ENCODE peak calls at places on chromosomes 6 and 20, in seven cellular contexts. W is choroid plexus epithelial cell, S is AG09319, G is fibroblast of lung, C is lower leg skin, Y is HFF-Myc, A is left ventricle myocardium inferior. U is an unnamed sample.

GRCh38 chr6:21265264-21266044 is 328.1 kb upstream of the SOX4 start:
- DNase-seq in S (no peak), W (peak), Y (no peak), C (no peak), G (peak), A (no peak), U (no peak)

GRCh38 chr6:28167926-28168325 is 26.2 kb downstream of the ZKSCAN8 start:
- DNase-seq in C (no peak), S (no peak), Y (no peak), A (no peak), W (no peak), G (no peak), U (no peak)

GRCh38 chr6:134145786-134146185 is 93.4 kb upstream of the SLC2A12 start:
- DNase-seq in W (peak), G (peak), S (no peak), A (no peak), C (no peak), Y (peak), U (no peak)

GRCh38 chr20:14820771-14821170 is 483.4 kb upstream of the FLRT3 start:
- DNase-seq in G (no peak), S (no peak), W (peak), A (no peak), C (no peak), Y (no peak), U (no peak)

GRCh38 chr6:113437571-113437970 is 419.6 kb upstream of the MARCKS start:
- DNase-seq in C (no peak), W (no peak), S (no peak), Y (no peak), A (no peak), G (no peak), U (no peak)

GRCh38 chr6:48412656-48413055 is 301.7 kb upstream of the PTCHD4 start:
- DNase-seq in Y (no peak), G (no peak), W (no peak), A (no peak), C (no peak), S (no peak), U (no peak)

GRCh38 chr6:155274533-155274932 is 10.7 kb downstream of the CLDN20 start:
- DNase-seq in W (peak), C (peak), G (peak), Y (peak), A (no peak), S (no peak), U (no peak)

GRCh38 chr6:133418108-133418507 is 177.0 kb downstream of the EYA4 start:
- DNase-seq in A (no peak), W (no peak), C (no peak), S (no peak), Y (no peak), G (no peak), U (no peak)

GRCh38 chr20:61891916-61892649 is 173.6 kb downstream of the TAF4 start:
- DNase-seq in W (no peak), S (no peak), Y (no peak), C (no peak), G (no peak), A (no peak), U (no peak)

GRCh38 chr6:90131614-90132423 is 164.8 kb downstream of the BACH2 start:
- DNase-seq in Y (peak), S (peak), C (peak), W (peak), A (peak), G (peak), U (no peak)

GRCh38 chr6:118667988-118668387 is 16.6 kb upstream of the CEP85L start:
- DNase-seq in A (no peak), Y (no peak), G (peak), C (no peak), S (no peak), W (peak), U (no peak)

GRCh38 chr6:39861663-39862062 is 69.5 kb downstream of the DAAM2 start:
- DNase-seq in Y (no peak), C (no peak), W (no peak), S (no peak), A (no peak), G (no peak), U (no peak)

GRCh38 chr6:39870950-39871349 is 63.3 kb downstream of the MOCS1 start:
- DNase-seq in Y (no peak), S (no peak), G (no peak), W (no peak), C (no peak), A (no peak), U (no peak)

GRCh38 chr6:39873439-39873838 is 60.8 kb downstream of the MOCS1 start:
- DNase-seq in C (no peak), A (no peak), S (no peak), G (no peak), W (no peak), Y (no peak), U (no peak)

GRCh38 chr6:39865011-39865888 is 69.0 kb downstream of the MOCS1 start:
- DNase-seq in Y (peak), S (no peak), G (peak), A (peak), W (peak), C (peak), U (peak)

DNA sequence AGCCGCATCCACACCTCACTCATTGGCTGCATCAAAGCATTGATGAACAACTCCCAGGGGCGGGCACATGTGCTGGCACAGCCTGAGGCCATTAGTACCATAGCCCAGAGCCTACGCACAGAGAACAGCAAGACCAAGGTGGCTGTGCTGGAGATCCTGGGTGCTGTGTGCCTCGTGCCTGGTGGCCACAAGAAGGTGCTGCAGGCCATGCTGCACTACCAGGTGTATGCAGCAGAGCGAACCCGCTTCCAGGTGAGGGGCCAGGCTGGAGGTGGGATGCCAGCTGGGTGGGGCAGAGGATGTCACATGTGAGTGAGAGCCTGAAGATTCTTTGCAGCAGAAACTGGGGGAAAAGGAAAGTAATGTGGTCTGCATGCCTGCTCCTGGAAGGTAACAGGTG is 66.7 kb downstream of the MOCS1 start:
- DNase-seq in Y (no peak), W (no peak), A (no peak), S (no peak), C (no peak), G (no peak), U (no peak)
- TF ChIP-seq CTCF in Y (no peak), W (peak), A (no peak), S (no peak), C (no peak), G (no peak), U (no peak)

GRCh38 chr6:37785002-37785687 is 34.4 kb upstream of the ZFAND3 start:
- DNase-seq in Y (no peak), S (no peak), C (no peak), G (no peak), W (no peak), A (no peak), U (no peak)

GRCh38 chr6:37783025-37783825 is 36.3 kb upstream of the ZFAND3 start:
- DNase-seq in G (peak), A (peak), S (no peak), W (peak), C (no peak), Y (no peak), U (no peak)

GRCh38 chr6:37784585-37784967 is 35.0 kb upstream of the ZFAND3 start:
- DNase-seq in C (no peak), Y (no peak), A (no peak), S (no peak), W (no peak), G (no peak), U (no peak)

GRCh38 chr6:37785688-37786270 is 33.7 kb upstream of the ZFAND3 start:
- DNase-seq in Y (no peak), S (no peak), W (no peak), G (no peak), C (no peak), A (no peak), U (no peak)

GRCh38 chr6:37783831-37784584 is 35.5 kb upstream of the ZFAND3 start:
- DNase-seq in S (no peak), A (peak), Y (no peak), G (peak), W (peak), C (no peak), U (no peak)
- TF ChIP-seq CTCF in S (no peak), A (peak), Y (no peak), G (no peak), W (no peak), C (no peak), U (no peak)

GRCh38 chr6:135498178-135498841 is 770 bp upstream of the AHI1 start:
- DNase-seq in G (peak), W (peak), S (peak), A (peak), Y (peak), C (peak), U (no peak)

GRCh38 chr6:135496805-135497411 is 632 bp downstream of the AHI1 start:
- DNase-seq in C (no peak), Y (no peak), W (peak), S (no peak), G (no peak), A (no peak), U (no peak)

GRCh38 chr6:135499441-135500340 is 2.2 kb upstream of the AHI1 start:
- DNase-seq in W (no peak), C (no peak), A (no peak), S (no peak), Y (no peak), G (no peak), U (no peak)

GRCh38 chr6:135493218-135493961 is 4.2 kb downstream of the AHI1 start:
- DNase-seq in A (no peak), G (no peak), C (no peak), W (peak), S (no peak), Y (no peak), U (no peak)

GRCh38 chr6:135497412-135498177 is at the start of gene AHI1:
- DNase-seq in G (peak), C (peak), S (peak), Y (peak), A (peak), W (peak), U (peak)
- TF ChIP-seq CTCF in G (no peak), C (peak), S (no peak), Y (peak), A (no peak), W (no peak), U (no peak)

DNA sequence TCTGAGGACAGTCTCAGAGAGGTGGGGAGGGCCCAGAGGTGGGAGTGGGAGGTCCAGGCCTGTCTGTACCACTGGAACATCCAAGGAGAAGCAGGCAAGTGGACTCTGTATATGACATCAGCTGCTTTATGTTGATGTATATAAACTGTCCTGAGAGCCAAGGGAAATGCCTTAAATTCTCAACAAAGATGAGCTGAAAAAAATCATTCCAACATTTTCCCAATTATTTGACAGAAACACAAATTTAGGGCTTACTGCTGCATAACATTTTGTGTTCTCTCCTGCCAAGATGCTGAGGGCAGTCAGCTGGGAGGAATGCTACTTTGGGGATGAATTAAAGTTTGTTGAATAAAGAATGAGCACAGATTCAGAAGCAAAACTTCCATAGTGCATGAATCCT is 52.8 kb downstream of the FOXC1 start:
- DNase-seq in S (peak), W (no peak), C (no peak), G (no peak), A (no peak), Y (no peak), U (no peak)
- TF ChIP-seq CTCF in S (no peak), W (no peak), C (no peak), G (no peak), A (no peak), Y (no peak), U (no peak)

DNA sequence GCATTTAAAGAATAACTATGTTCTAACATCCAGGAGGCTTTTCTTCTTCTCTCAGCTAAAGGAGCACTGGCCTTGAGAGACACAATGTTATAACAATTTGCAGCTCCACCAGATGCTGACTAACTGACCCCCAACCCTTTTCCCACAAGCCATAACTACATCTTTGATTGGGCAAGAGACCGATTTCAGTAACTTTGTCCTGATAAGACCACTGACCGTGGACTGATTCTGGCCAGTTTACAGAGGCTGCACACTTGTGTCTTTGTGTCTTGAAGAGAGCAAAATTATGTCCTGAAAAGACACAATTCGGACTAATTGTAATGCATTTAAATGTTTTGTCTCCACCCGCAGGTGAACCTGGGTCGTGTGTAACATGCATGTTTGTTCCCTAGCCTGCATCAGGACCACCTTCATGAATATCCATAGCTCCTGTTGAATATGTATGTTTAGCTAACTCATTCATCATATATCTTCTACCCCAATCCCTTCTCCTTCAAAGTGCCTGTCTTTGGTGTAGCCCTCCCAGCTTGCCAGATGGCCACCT is 22.3 kb downstream of the ABRACL start:
- DNase-seq in C (no peak), A (no peak), Y (no peak), W (peak), G (no peak), S (no peak), U (no peak)
- TF ChIP-seq CTCF in C (no peak), A (no peak), Y (no peak), W (no peak), G (no peak), S (no peak), U (peak)

GRCh38 chr6:150664091-150664490 is 64.4 kb downstream of the PLEKHG1 start:
- DNase-seq in W (no peak), S (no peak), C (no peak), A (no peak), G (no peak), Y (no peak), U (no peak)

GRCh38 chr6:150670311-150670710 is 70.6 kb downstream of the PLEKHG1 start:
- DNase-seq in A (no peak), Y (no peak), G (no peak), W (no peak), C (no peak), S (no peak), U (no peak)

GRCh38 chr6:150666071-150666470 is 66.4 kb downstream of the PLEKHG1 start:
- DNase-seq in W (peak), Y (peak), A (no peak), S (no peak), G (peak), C (peak), U (no peak)

GRCh38 chr6:150668882-150669476 is 69.3 kb downstream of the PLEKHG1 start:
- DNase-seq in S (no peak), G (peak), A (no peak), Y (no peak), W (peak), C (no peak), U (no peak)

DNA sequence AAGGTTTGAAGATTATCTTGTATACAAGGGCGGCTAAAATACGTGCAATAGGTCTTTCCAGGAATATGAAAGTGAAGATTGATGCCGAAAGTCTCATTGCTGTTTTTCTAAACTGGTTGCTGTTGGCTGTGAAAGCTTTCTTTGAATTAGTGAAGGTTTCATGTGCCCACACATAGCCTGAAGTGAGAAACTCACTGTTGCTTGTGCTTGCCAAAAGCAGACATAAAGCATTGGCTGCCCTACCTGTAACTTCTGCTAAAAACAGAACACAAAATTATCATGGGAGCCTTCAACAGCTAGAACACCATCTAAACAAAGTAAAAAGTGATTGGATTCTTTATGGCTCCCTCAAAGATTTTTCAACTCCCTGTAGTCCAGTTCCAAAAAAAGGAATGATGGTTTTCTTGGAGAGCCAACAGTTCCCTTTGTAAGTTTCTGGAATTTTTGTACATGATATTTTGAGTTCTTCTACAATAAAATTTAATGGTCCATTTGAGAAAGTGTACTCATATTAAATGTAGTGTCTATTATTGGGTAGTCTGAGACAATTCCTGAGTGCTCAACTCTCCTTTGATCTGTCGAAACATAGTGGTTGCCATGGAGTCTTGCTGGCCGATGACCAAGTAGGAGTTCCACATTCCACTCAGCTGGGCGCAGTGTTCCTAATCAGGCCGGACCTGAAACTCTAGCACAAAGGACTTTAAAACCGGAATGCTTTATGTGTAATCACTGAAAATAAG is 68.5 kb downstream of the PLEKHG1 start:
- DNase-seq in C (peak), Y (peak), G (peak), S (peak), A (peak), W (peak), U (no peak)
- TF ChIP-seq CTCF in C (no peak), Y (peak), G (peak), S (peak), A (peak), W (peak), U (no peak)

DNA sequence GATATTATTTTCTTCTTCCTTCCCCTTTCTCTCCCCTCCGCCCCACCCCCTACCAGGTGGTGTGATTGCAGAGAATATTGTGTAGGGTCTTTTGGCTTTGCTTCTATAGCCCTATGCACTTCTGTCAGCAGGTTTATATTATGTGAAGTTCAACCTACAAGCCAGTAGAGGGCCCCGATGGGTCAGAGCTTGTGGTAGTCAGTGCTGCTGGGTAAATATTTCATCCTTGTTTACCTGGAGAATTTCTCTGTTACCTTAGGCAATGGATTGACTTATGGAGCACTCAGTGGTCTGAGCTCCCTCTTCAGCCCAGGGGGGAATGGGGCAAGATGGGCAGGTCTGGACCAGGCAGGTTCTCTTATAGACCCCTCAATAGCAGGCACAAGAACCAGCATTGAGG is 720.9 kb downstream of the GRIK2 start:
- DNase-seq in G (no peak), W (no peak), S (no peak), C (no peak), Y (no peak), A (no peak), U (no peak)
- TF ChIP-seq CTCF in G (no peak), W (no peak), S (no peak), C (no peak), Y (peak), A (no peak), U (peak)